ENCODE peak calls at places on chromosome 9, in five cellular contexts. L is cardiac muscle cell, V is AG10803, U is adrenal gland, I is AG09309. R is an unnamed sample.

GRCh38 chr9:105647595-105648349 is 14.5 kb upstream of the TAL2 start:
- DNase-seq in L (no peak), V (no peak), U (no peak), I (no peak), R (no peak)

GRCh38 chr9:976258-976804 is at the start of gene DMRT3:
- DNase-seq in L (peak), V (no peak), U (no peak), I (no peak), R (peak)

GRCh38 chr9:23343226-23343625 is 482.8 kb downstream of the ELAVL2 start:
- DNase-seq in L (peak), V (no peak), U (no peak), I (no peak), R (no peak)

GRCh38 chr9:93357649-93358048 is 93.8 kb upstream of the FAM120A start:
- DNase-seq in L (no peak), V (no peak), U (no peak), I (no peak), R (no peak)

GRCh38 chr9:126516936-126517750 is 96.6 kb upstream of the LMX1B start:
- DNase-seq in L (peak), V (peak), U (peak), I (peak), R (peak)

GRCh38 chr9:82031538-82032280 is 43.1 kb downstream of the SPATA31D1 start:
- DNase-seq in L (no peak), V (peak), U (peak), I (peak), R (no peak)

GRCh38 chr9:126883636-126884035 is 23.2 kb downstream of the ZBTB34 start:
- DNase-seq in L (no peak), V (no peak), U (no peak), I (no peak), R (no peak)

GRCh38 chr9:34124923-34125322 is 1.6 kb downstream of the DCAF12 start:
- DNase-seq in L (no peak), V (peak), U (no peak), I (no peak), R (no peak)

GRCh38 chr9:109317979-109318671 is 2.7 kb downstream of the EPB41L4B start:
- DNase-seq in L (no peak), V (no peak), U (no peak), I (no peak), R (peak)

GRCh38 chr9:87327567-87328125 is 170.0 kb upstream of the DAPK1 start:
- DNase-seq in L (no peak), V (peak), U (no peak), I (no peak), R (no peak)

GRCh38 chr9:75200892-75201470 is 112.7 kb downstream of the OSTF1 start:
- DNase-seq in L (peak), V (peak), U (no peak), I (no peak), R (no peak)

GRCh38 chr9:125586173-125586512 is 120.9 kb downstream of the MAPKAP1 start:
- DNase-seq in L (no peak), V (no peak), U (no peak), I (no peak), R (no peak)

GRCh38 chr9:114321759-114322158 is 1.1 kb upstream of the ORM1 start:
- DNase-seq in L (no peak), V (peak), U (no peak), I (no peak), R (no peak)

GRCh38 chr9:112439825-112440224 is 46.8 kb upstream of the KIAA1958 start:
- DNase-seq in L (no peak), V (no peak), U (no peak), I (no peak), R (no peak)

GRCh38 chr9:6845881-6846280 is 88.1 kb downstream of the KDM4C start:
- DNase-seq in L (peak), V (peak), U (no peak), I (no peak), R (peak)
- TF ChIP-seq CTCF in L (peak), V (peak), U (no peak), I (peak), R (no peak)

GRCh38 chr9:98314381-98315066 is 59.1 kb upstream of the TBC1D2 start:
- DNase-seq in L (no peak), V (peak), U (no peak), I (peak), R (no peak)

GRCh38 chr9:98316445-98317133 is 61.1 kb upstream of the TBC1D2 start:
- DNase-seq in L (no peak), V (no peak), U (no peak), I (no peak), R (no peak)

GRCh38 chr9:98317134-98317857 is 61.8 kb upstream of the TBC1D2 start:
- DNase-seq in L (no peak), V (peak), U (no peak), I (peak), R (no peak)

GRCh38 chr9:98315067-98315453 is 59.6 kb upstream of the TBC1D2 start:
- DNase-seq in L (no peak), V (no peak), U (no peak), I (no peak), R (no peak)

DNA sequence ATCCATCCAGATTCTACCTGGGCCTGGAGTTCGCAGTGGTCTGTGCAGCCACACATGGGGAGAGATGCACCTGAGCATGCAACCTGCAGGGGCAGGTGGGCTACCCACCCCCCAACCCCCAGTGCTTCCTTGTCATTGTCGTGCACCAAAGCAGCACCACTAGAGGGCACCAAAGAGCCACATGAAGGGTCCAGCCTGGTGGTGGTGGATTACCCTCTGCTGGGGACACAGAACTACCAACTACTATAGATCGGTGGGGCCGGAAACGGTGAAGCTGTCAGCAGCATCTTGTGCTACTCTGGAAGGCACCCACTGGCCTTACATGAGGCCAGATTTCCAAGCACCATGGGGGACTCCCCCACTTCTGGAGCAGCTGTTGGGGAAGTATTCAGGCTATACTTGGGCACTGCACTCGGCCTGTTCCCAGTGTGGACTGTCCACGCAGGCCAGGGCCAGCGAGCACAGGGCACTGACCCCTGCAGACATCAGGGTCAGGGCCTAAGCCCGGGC is 60.2 kb upstream of the TBC1D2 start:
- DNase-seq in L (peak), V (peak), U (peak), I (peak), R (peak)
- TF ChIP-seq CTCF in L (peak), V (peak), U (peak), I (peak), R (peak)

GRCh38 chr9:134938346-134939079 is 20.8 kb upstream of the FCN1 start:
- DNase-seq in L (no peak), V (no peak), U (no peak), I (no peak), R (no peak)

GRCh38 chr9:134936021-134936761 is 18.5 kb upstream of the FCN1 start:
- DNase-seq in L (no peak), V (no peak), U (no peak), I (no peak), R (no peak)

GRCh38 chr9:134937566-134938345 is 20.0 kb upstream of the FCN1 start:
- DNase-seq in L (no peak), V (no peak), U (no peak), I (no peak), R (no peak)

GRCh38 chr9:134935056-134936020 is 17.6 kb upstream of the FCN1 start:
- DNase-seq in L (no peak), V (no peak), U (no peak), I (no peak), R (no peak)

DNA sequence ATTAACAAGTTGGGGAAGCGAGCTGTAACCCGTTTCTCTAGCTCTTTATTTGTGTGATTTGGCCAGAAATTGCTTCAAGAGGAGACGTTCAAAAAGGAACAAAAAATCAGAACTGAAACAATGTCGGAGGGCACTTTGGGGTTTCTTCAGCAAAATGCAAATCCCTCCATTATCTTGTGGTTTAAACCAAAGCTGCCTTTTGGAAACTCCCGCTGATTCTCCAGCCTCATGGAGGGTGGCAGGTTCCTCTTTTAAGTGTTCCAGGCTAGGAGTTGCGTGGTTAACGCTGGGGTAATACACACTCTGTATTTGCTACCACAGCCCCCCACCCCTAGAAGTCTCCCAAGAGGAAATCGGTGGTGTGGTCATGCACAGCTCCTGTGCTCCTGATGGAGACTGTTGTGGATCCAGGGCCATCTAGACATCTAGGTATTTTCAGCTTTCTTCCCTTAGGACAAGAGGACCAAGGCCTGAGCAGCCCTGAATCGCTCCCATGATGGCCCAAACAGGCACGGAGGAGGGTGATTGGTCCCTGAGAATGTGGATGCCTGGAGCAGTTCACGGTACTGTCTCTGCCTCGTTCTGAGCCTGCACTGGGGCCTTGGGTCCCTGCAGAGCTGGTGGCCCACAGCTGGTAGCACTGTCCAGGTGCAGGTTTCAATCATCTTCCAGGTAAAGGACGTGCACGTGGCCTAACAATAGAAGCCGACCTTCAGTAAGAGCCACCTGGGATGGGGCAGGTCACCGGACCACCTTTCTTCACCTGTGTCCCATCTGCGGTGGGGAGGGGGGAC is 19.2 kb upstream of the FCN1 start:
- DNase-seq in L (no peak), V (no peak), U (no peak), I (no peak), R (no peak)
- TF ChIP-seq CTCF in L (no peak), V (no peak), U (no peak), I (no peak), R (no peak)

GRCh38 chr9:137235424-137236237 is 4.9 kb downstream of the SLC34A3 start:
- DNase-seq in L (no peak), V (no peak), U (no peak), I (no peak), R (peak)
- TF ChIP-seq CTCF in L (no peak), V (peak), U (no peak), I (peak), R (no peak)

GRCh38 chr9:107087256-107087655 is 195.8 kb upstream of the RAD23B start:
- DNase-seq in L (no peak), V (peak), U (no peak), I (no peak), R (no peak)
- TF ChIP-seq CTCF in L (peak), V (peak), U (no peak), I (no peak), R (no peak)